ENCODE peak calls at places on chromosomes 7 and 10, in ten cellular contexts. I, Z, S, T, Y, J, A, L, D and K are unnamed samples.

GRCh38 chr7:126589068-126589684 is 663.6 kb downstream of the GRM8 start:
- DNase-seq in I (no peak), Z (no peak), S (no peak), T (no peak), Y (no peak), J (no peak), A (no peak), L (no peak), D (peak), K (no peak)

GRCh38 chr7:45702751-45703150 is 128.6 kb downstream of the ADCY1 start:
- DNase-seq in I (no peak), Z (no peak), S (no peak), T (no peak), Y (no peak), J (peak), A (no peak), L (no peak), D (no peak), K (no peak)

GRCh38 chr10:124156524-124157225 is 63.3 kb upstream of the CHST15 start:
- DNase-seq in I (peak), Z (peak), S (no peak), T (no peak), Y (peak), J (no peak), A (no peak), L (no peak), D (no peak), K (no peak)

GRCh38 chr10:79905322-79906314 is 43.3 kb downstream of the SFTPD start:
- DNase-seq in I (no peak), Z (peak), S (no peak), T (no peak), Y (no peak), J (no peak), A (no peak), L (no peak), D (no peak), K (no peak)

GRCh38 chr7:157685430-157686284 is 348.9 kb downstream of the DNAJB6 start:
- DNase-seq in I (no peak), Z (no peak), S (no peak), T (no peak), Y (no peak), J (no peak), A (no peak), L (no peak), D (no peak), K (peak)

GRCh38 chr10:19889279-19889678 is 73.0 kb downstream of the PLXDC2 start:
- DNase-seq in I (no peak), Z (no peak), S (no peak), T (no peak), Y (no peak), J (no peak), A (no peak), L (no peak), D (no peak), K (no peak)

GRCh38 chr7:82017334-82017943 is 247.6 kb upstream of the HGF start:
- DNase-seq in I (no peak), Z (no peak), S (peak), T (no peak), Y (peak), J (no peak), A (peak), L (no peak), D (no peak), K (no peak)

GRCh38 chr10:83862723-83863122 is 276.6 kb upstream of the GHITM start:
- DNase-seq in I (no peak), Z (no peak), S (no peak), T (no peak), Y (no peak), J (peak), A (no peak), L (no peak), D (no peak), K (no peak)

GRCh38 chr7:100691676-100692577 is 2.1 kb downstream of the GIGYF1 start:
- DNase-seq in I (peak), Z (peak), S (peak), T (peak), Y (peak), J (peak), A (peak), L (peak), D (no peak), K (peak)

GRCh38 chr10:89427629-89428028 is 13.3 kb downstream of the IFIT5 start:
- DNase-seq in I (no peak), Z (no peak), S (no peak), T (no peak), Y (no peak), J (no peak), A (no peak), L (no peak), D (no peak), K (no peak)

GRCh38 chr10:125816548-125816947 is 6.5 kb downstream of the UROS start:
- DNase-seq in I (no peak), Z (no peak), S (no peak), T (no peak), Y (no peak), J (no peak), A (no peak), L (no peak), D (no peak), K (no peak)

GRCh38 chr7:87648316-87648715 is 20.1 kb downstream of the RUNDC3B start:
- DNase-seq in I (no peak), Z (no peak), S (no peak), T (no peak), Y (no peak), J (no peak), A (no peak), L (no peak), D (no peak), K (no peak)

GRCh38 chr7:6623589-6624245 is 8.3 kb downstream of the ZNF853 start:
- DNase-seq in I (no peak), Z (no peak), S (no peak), T (no peak), Y (no peak), J (no peak), A (no peak), L (no peak), D (no peak), K (no peak)

GRCh38 chr7:16590424-16590823 is 55.1 kb downstream of the ANKMY2 start:
- DNase-seq in I (no peak), Z (no peak), S (no peak), T (no peak), Y (no peak), J (no peak), A (no peak), L (no peak), D (no peak), K (no peak)

GRCh38 chr7:107891619-107892366 is 810 bp downstream of the DLD start:
- DNase-seq in I (no peak), Z (no peak), S (no peak), T (no peak), Y (no peak), J (no peak), A (peak), L (no peak), D (no peak), K (no peak)

GRCh38 chr10:24255907-24256306 is 47.0 kb downstream of the KIAA1217 start:
- DNase-seq in I (no peak), Z (peak), S (no peak), T (no peak), Y (no peak), J (no peak), A (no peak), L (peak), D (peak), K (peak)

GRCh38 chr10:58661336-58661735 is 148.7 kb downstream of the BICC1 start:
- DNase-seq in I (no peak), Z (no peak), S (no peak), T (no peak), Y (no peak), J (no peak), A (no peak), L (no peak), D (no peak), K (no peak)

GRCh38 chr10:75765705-75766104 is 334.3 kb downstream of the LRMDA start:
- DNase-seq in I (no peak), Z (no peak), S (no peak), T (no peak), Y (no peak), J (no peak), A (no peak), L (no peak), D (no peak), K (no peak)

GRCh38 chr7:105934577-105935185 is 28.4 kb upstream of the CDHR3 start:
- DNase-seq in I (peak), Z (no peak), S (peak), T (no peak), Y (peak), J (no peak), A (peak), L (peak), D (no peak), K (peak)

GRCh38 chr7:26348987-26349809 is 57.5 kb downstream of the SNX10 start:
- DNase-seq in I (no peak), Z (no peak), S (no peak), T (no peak), Y (no peak), J (no peak), A (no peak), L (no peak), D (no peak), K (no peak)

GRCh38 chr10:73944356-73945100 is 33.6 kb downstream of the PLAU start:
- DNase-seq in I (no peak), Z (no peak), S (no peak), T (no peak), Y (no peak), J (no peak), A (no peak), L (no peak), D (no peak), K (no peak)

GRCh38 chr7:23471090-23471859 is 984 bp upstream of the IGF2BP3 start:
- DNase-seq in I (no peak), Z (no peak), S (peak), T (no peak), Y (peak), J (peak), A (peak), L (no peak), D (peak), K (peak)

GRCh38 chr10:100019824-100020160 is 10.0 kb upstream of the DNMBP start:
- DNase-seq in I (no peak), Z (no peak), S (peak), T (no peak), Y (peak), J (no peak), A (peak), L (no peak), D (no peak), K (peak)

GRCh38 chr7:93758621-93759020 is 131.9 kb downstream of the TFPI2 start:
- DNase-seq in I (no peak), Z (no peak), S (no peak), T (no peak), Y (no peak), J (no peak), A (no peak), L (no peak), D (no peak), K (no peak)

GRCh38 chr10:71891437-71891836 is 40.4 kb upstream of the PSAP start:
- DNase-seq in I (no peak), Z (no peak), S (no peak), T (no peak), Y (no peak), J (no peak), A (no peak), L (no peak), D (no peak), K (no peak)

GRCh38 chr7:64875258-64875657 is 27.8 kb upstream of the ZNF273 start:
- DNase-seq in I (no peak), Z (no peak), S (no peak), T (no peak), Y (no peak), J (peak), A (no peak), L (no peak), D (no peak), K (no peak)

GRCh38 chr7:98348726-98349474 is 52.0 kb downstream of the BAIAP2L1 start:
- DNase-seq in I (no peak), Z (no peak), S (no peak), T (no peak), Y (peak), J (peak), A (peak), L (no peak), D (no peak), K (no peak)
- H3K4me3 ChIP-seq in I (no peak), Z (no peak), S (no peak), T (no peak), Y (no peak), J (no peak), A (no peak), L (no peak), D (no peak), K (no peak)

GRCh38 chr7:20298486-20298901 is 32.2 kb upstream of the ITGB8 start:
- DNase-seq in I (no peak), Z (no peak), S (no peak), T (no peak), Y (no peak), J (no peak), A (no peak), L (no peak), D (no peak), K (no peak)
- H3K27ac ChIP-seq in I (no peak), Z (no peak), S (no peak), T (no peak), Y (no peak), J (no peak), A (no peak), L (no peak), D (no peak), K (no peak)

DNA sequence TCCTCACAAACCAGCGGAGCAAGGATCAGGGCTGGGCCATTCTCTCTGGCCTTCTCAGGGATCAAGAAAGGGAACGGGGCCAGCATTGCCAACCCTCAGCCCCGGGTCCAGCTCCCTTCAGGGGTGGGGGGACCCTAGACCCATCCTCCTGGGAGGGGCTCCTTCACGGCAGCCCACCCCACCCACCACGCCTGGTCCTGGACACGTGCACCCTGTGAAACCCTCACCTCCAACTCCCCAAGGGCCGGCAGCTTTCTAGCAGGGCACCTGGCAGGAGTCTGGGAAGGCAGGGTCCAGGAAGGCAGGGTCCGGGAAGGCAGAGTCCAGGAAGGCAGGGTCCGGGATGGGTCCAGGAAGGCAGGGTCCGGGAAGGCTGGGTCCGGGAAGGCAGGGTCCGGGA is 46.6 kb upstream of the ADGRA1 start:
- DNase-seq in I (no peak), Z (no peak), S (no peak), T (no peak), Y (no peak), J (no peak), A (no peak), L (no peak), D (no peak), K (no peak)
- H3K4me3 ChIP-seq in I (no peak), Z (no peak), S (no peak), T (no peak), Y (no peak), J (no peak), A (no peak), L (no peak), D (no peak), K (no peak)

GRCh38 chr10:13788320-13788600 is 201.5 kb downstream of the PRPF18 start:
- DNase-seq in I (no peak), Z (no peak), S (no peak), T (no peak), Y (no peak), J (no peak), A (no peak), L (no peak), D (no peak), K (no peak)
- H3K27ac ChIP-seq in I (peak), Z (peak), S (no peak), T (peak), Y (peak), J (no peak), A (no peak), L (peak), D (no peak), K (no peak)

GRCh38 chr7:150381096-150381495 is 2.0 kb downstream of the ZNF775 start:
- DNase-seq in I (no peak), Z (no peak), S (no peak), T (no peak), Y (no peak), J (no peak), A (no peak), L (no peak), D (no peak), K (no peak)
- H3K4me3 ChIP-seq in I (no peak), Z (no peak), S (no peak), T (no peak), Y (peak), J (no peak), A (no peak), L (no peak), D (no peak), K (no peak)

DNA sequence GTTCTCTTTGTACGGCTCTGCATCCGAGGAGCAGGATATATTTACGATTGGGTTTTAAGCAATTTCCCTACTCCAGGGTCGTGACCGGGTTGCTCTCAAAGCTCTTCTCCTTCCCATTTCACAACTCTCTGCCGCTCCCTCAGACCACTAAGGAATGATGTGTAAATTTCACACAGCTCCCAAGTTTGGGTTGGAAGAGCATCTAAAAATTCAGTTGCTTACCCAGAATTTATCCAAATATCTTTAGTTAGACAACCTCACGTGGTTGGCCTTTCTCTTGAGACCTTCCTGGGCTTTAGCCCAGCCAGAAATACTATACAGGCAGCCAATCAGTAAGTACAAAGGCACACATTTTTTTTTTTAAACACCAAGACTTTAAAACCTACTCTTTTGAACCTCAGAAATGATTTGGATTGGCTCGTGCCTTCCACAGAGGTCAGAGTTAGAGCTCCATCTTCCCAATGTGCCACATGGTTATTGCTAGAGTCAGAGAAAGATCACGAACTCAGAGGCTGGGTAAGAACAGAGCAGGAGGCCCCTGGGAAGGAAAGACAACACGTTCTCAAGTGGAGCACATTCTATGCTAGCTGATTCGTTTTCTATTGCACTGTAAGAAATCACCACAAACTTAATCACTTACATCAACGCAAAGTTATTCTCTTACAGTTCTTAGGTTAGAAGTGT is 335.5 kb upstream of the MGMT start:
- DNase-seq in I (no peak), Z (no peak), S (no peak), T (no peak), Y (no peak), J (no peak), A (no peak), L (peak), D (no peak), K (no peak)
- H3K27ac ChIP-seq in I (no peak), Z (no peak), S (no peak), T (no peak), Y (no peak), J (no peak), A (no peak), L (no peak), D (no peak), K (no peak)

GRCh38 chr7:84191261-84191660 is 3.3 kb downstream of the SEMA3A start:
- DNase-seq in I (no peak), Z (no peak), S (no peak), T (no peak), Y (no peak), J (no peak), A (no peak), L (no peak), D (no peak), K (no peak)
- H3K4me3 ChIP-seq in I (no peak), Z (no peak), S (no peak), T (no peak), Y (peak), J (no peak), A (no peak), L (no peak), D (no peak), K (no peak)

DNA sequence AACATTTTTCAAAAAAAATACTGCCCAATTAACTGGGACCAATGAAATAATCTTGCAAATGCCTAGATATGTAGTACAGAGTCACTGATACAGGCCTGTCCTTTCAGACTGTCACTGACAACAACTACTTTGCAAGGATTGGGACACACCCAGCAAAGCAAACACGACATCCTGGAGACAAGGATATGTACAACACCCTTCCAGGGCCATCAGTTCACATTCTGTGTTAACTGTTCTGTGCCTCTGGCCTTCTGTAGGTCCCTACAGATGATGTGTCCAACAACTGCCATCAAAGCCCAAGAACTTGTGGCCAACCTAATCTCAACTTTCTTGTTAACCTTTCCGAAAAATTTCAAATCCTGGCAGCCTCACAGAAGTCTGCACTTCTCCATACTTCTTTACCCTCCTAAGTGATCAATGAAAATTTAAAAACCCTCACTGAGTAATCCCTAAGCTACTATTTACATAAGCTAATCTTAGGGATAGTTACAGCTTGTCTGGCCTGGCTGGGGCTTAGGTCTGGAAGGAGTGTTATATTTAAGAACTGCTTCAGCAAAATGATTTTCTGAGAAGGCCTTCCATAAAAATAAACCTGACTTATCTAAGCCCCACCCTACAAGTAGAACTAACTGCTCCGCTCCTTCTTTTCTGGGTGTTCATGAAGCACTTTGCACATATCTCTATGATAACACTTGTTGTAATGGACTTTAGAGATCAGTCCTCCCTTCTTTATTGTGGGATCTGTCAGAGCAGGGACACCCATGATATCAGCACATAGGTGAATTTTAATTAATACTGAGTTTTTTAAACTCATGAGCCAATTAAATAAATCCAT is 21.0 kb downstream of the COBL start:
- DNase-seq in I (no peak), Z (no peak), S (no peak), T (no peak), Y (no peak), J (peak), A (peak), L (no peak), D (no peak), K (no peak)
- H3K27ac ChIP-seq in I (no peak), Z (peak), S (no peak), T (no peak), Y (no peak), J (peak), A (no peak), L (peak), D (no peak), K (peak)

GRCh38 chr7:5064391-5065106 is 18.9 kb downstream of the RBAK start:
- DNase-seq in I (no peak), Z (no peak), S (no peak), T (no peak), Y (peak), J (no peak), A (peak), L (no peak), D (no peak), K (no peak)
- H3K4me3 ChIP-seq in I (no peak), Z (no peak), S (no peak), T (peak), Y (peak), J (no peak), A (no peak), L (no peak), D (no peak), K (no peak)